ENCODE peak calls at places on chromosome 14, in nine cellular contexts. S, H, P, A, U, Z, R, L and W are unnamed samples. For H3K36me3, the result is how much of the 10 kb centered on the place peaks cover.

GRCh38 chr14:89294872-89295271 is 122.2 kb downstream of the FOXN3 start:
- DNase-seq in S (no peak), P (no peak), U (no peak), L (no peak), Z (no peak), R (no peak), A (no peak), H (no peak), W (no peak)

GRCh38 chr14:103542545-103543088 is 13.6 kb downstream of the TRMT61A start:
- DNase-seq in U (peak), S (no peak), L (no peak), H (peak), Z (peak), A (no peak), R (no peak), P (no peak), W (no peak)

GRCh38 chr14:97029800-97030199 is 232.6 kb downstream of the VRK1 start:
- DNase-seq in R (no peak), L (no peak), A (no peak), Z (no peak), P (no peak), S (no peak), U (no peak), H (no peak), W (no peak)

GRCh38 chr14:75156901-75157300 is 19.5 kb downstream of the TMED10 start:
- DNase-seq in L (no peak), Z (no peak), R (no peak), H (no peak), U (no peak), S (no peak), A (no peak), P (no peak), W (no peak)

GRCh38 chr14:69663322-69663686 is 51.9 kb downstream of the SUSD6 start:
- DNase-seq in H (no peak), R (no peak), Z (no peak), L (no peak), P (no peak), U (no peak), A (no peak), S (no peak), W (no peak)

GRCh38 chr14:85535916-85536834 is 6.2 kb downstream of the FLRT2 start:
- DNase-seq in A (no peak), Z (no peak), R (no peak), U (no peak), S (peak), H (no peak), P (peak), L (peak), W (no peak)

GRCh38 chr14:105491366-105492006 is 440 bp downstream of the TEDC1 start:
- DNase-seq in L (peak), Z (peak), S (peak), U (peak), R (peak), H (peak), P (peak), A (peak), W (no peak)

GRCh38 chr14:21405097-21405496 is 21.3 kb upstream of the SUPT16H start:
- DNase-seq in P (no peak), A (no peak), Z (no peak), R (no peak), U (no peak), L (peak), H (no peak), S (no peak), W (no peak)

GRCh38 chr14:100622708-100623485 is 35.7 kb upstream of the BEGAIN start:
- DNase-seq in P (no peak), H (no peak), R (no peak), U (no peak), A (no peak), Z (no peak), L (no peak), S (no peak), W (no peak)

GRCh38 chr14:42192659-42193425 is 586.2 kb downstream of the LRFN5 start:
- DNase-seq in S (peak), A (peak), U (no peak), P (no peak), R (no peak), Z (no peak), H (no peak), L (peak), W (peak)

GRCh38 chr14:81449576-81449975 is 49.5 kb upstream of the STON2 start:
- DNase-seq in P (no peak), H (no peak), U (no peak), Z (no peak), R (no peak), S (no peak), L (no peak), A (no peak), W (no peak)

GRCh38 chr14:24365600-24366374 is 2.2 kb upstream of the NFATC4 start:
- DNase-seq in U (peak), P (peak), R (peak), A (peak), S (peak), H (peak), Z (peak), L (peak), W (peak)

GRCh38 chr14:86799244-86799647 is 1193.7 kb downstream of the GALC start:
- DNase-seq in P (peak), L (no peak), H (no peak), Z (no peak), S (peak), U (no peak), A (no peak), R (no peak), W (peak)

GRCh38 chr14:72479471-72479931 is 414.4 kb downstream of the DPF3 start:
- DNase-seq in R (no peak), H (no peak), U (no peak), P (no peak), A (no peak), L (no peak), S (no peak), Z (no peak), W (no peak)

GRCh38 chr14:46574236-46574970 is 77.2 kb downstream of the RPL10L start:
- DNase-seq in U (no peak), L (peak), P (no peak), R (no peak), Z (no peak), S (no peak), A (no peak), H (no peak), W (no peak)

GRCh38 chr14:37864861-37865718 is 269.7 kb downstream of the TTC6 start:
- DNase-seq in S (peak), U (no peak), R (no peak), Z (no peak), P (no peak), A (no peak), L (no peak), H (no peak), W (peak)

GRCh38 chr14:48936352-48936751 is 649.8 kb downstream of the RPS29 start:
- DNase-seq in U (no peak), S (peak), L (peak), Z (no peak), P (no peak), R (no peak), A (no peak), H (no peak), W (peak)

GRCh38 chr14:35254736-35255135 is 37.4 kb upstream of the PSMA6 start:
- DNase-seq in Z (no peak), H (no peak), P (no peak), R (no peak), A (no peak), S (no peak), U (no peak), L (no peak), W (no peak)

GRCh38 chr14:90513151-90514014 is 116.6 kb downstream of the CALM1 start:
- DNase-seq in U (peak), R (no peak), H (no peak), A (no peak), Z (peak), P (peak), S (peak), L (no peak), W (no peak)

GRCh38 chr14:95524706-95525512 is 8.5 kb upstream of the SYNE3 start:
- DNase-seq in S (no peak), P (no peak), R (no peak), H (no peak), U (no peak), L (no peak), A (peak), Z (no peak), W (no peak)

GRCh38 chr14:100708349-100709217 is 18.1 kb upstream of the DLK1 start:
- DNase-seq in H (peak), U (peak), L (no peak), R (no peak), S (peak), P (peak), Z (peak), A (peak), W (no peak)

GRCh38 chr14:90168425-90169105 is 87.8 kb upstream of the PSMC1 start:
- DNase-seq in L (no peak), A (no peak), R (no peak), H (no peak), P (no peak), U (no peak), Z (no peak), S (no peak), W (no peak)

GRCh38 chr14:61611880-61612630 is 83.3 kb upstream of the HIF1A start:
- DNase-seq in Z (no peak), L (no peak), H (no peak), A (no peak), S (no peak), U (no peak), R (no peak), P (no peak), W (no peak)

GRCh38 chr14:32513571-32514009 is 184.5 kb downstream of the AKAP6 start:
- DNase-seq in P (no peak), U (no peak), H (no peak), S (peak), R (no peak), L (peak), A (no peak), Z (no peak), W (no peak)

GRCh38 chr14:89365071-89365801 is 51.8 kb downstream of the FOXN3 start:
- DNase-seq in A (no peak), S (peak), Z (no peak), L (no peak), P (peak), U (peak), H (no peak), R (peak), W (no peak)

GRCh38 chr14:61511558-61511924 is 183.8 kb upstream of the HIF1A start:
- DNase-seq in U (no peak), L (peak), S (no peak), Z (no peak), R (no peak), H (no peak), P (peak), A (no peak), W (no peak)

GRCh38 chr14:30180219-30180618 is 252.6 kb upstream of the PRKD1 start:
- DNase-seq in U (no peak), R (no peak), Z (no peak), A (no peak), H (no peak), P (no peak), L (no peak), S (peak), W (no peak)

GRCh38 chr14:77498120-77498979 is at the start of gene ISM2:
- DNase-seq in A (no peak), H (no peak), R (no peak), P (peak), U (no peak), S (peak), Z (no peak), L (peak), W (no peak)

DNA sequence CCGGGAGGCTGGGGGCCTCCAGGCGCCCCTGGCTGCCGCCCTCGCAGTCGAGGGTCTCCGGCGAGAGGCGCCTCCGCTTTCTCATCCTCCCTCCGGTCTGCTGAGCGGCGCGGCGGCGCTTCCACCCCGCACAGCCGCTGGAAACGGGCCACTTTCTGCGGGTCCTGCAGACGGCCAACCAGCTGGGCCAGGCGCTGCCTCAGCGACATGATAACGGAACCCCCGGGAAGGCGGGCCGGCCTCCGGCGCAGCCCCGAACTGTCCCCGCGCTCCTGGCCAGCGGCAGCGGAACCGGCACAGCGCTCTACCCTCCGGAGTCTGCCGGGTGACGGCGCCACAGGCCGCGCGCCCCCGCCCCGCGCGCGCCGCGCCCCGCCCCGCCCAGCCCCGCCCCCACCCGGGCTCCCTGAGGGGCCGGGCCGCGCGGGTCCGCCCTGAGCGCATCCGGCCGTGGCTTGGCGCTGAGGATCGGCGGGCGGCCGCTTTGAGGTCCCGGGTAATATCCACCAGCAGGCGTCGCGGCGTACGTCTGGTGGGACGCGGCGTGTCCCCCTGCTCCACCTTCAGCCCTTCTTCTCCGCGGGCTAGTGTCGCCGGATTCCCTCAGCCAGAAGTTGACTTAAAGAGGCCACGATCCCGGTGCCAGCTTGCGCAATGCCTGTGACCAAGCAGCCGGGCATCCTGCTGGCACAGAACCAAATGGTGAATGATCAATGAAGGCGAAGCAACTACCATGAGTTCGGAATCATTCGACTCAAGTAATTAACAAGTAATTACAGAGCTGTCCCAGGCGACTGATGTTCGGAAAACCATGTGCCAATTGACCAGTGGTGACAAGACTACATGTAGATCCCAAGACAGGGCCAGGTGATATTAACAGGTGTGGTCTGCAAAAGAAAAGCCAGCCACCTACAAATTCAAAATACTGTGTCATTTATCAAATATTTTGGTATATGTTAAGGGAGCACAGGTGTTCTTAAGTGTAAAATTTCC is at the start of gene SGPP1:
- DNase-seq in U (peak), R (peak), A (peak), H (peak), S (peak), P (peak), L (peak), Z (peak), W (no peak)
- TF ChIP-seq CTCF in U (peak), R (peak), A (peak), H (peak), S (peak), P (peak), L (peak), Z (peak), W (peak)

GRCh38 chr14:54457609-54457996 is 16.4 kb upstream of the CNIH1 start:
- DNase-seq in Z (no peak), A (no peak), H (no peak), R (no peak), U (no peak), P (no peak), L (peak), S (no peak), W (no peak)

GRCh38 chr14:54465654-54466053 is 23.1 kb downstream of the GMFB start:
- DNase-seq in Z (no peak), L (no peak), U (no peak), H (no peak), A (no peak), R (no peak), P (no peak), S (no peak), W (no peak)

GRCh38 chr14:54467280-54467679 is 21.5 kb downstream of the GMFB start:
- DNase-seq in H (no peak), A (no peak), U (no peak), L (no peak), Z (no peak), R (no peak), S (no peak), P (no peak), W (no peak)

GRCh38 chr14:54459106-54459505 is 17.9 kb upstream of the CNIH1 start:
- DNase-seq in Z (no peak), A (no peak), H (no peak), P (no peak), U (no peak), L (no peak), S (no peak), R (no peak), W (no peak)

GRCh38 chr14:54462048-54462447 is 20.9 kb upstream of the CNIH1 start:
- DNase-seq in R (no peak), S (no peak), H (no peak), U (no peak), A (no peak), L (peak), P (no peak), Z (no peak), W (no peak)
- H3K4me3 ChIP-seq in R (no peak), S (no peak), H (no peak), U (no peak), A (no peak), L (no peak), P (no peak), Z (no peak), W (no peak)

DNA sequence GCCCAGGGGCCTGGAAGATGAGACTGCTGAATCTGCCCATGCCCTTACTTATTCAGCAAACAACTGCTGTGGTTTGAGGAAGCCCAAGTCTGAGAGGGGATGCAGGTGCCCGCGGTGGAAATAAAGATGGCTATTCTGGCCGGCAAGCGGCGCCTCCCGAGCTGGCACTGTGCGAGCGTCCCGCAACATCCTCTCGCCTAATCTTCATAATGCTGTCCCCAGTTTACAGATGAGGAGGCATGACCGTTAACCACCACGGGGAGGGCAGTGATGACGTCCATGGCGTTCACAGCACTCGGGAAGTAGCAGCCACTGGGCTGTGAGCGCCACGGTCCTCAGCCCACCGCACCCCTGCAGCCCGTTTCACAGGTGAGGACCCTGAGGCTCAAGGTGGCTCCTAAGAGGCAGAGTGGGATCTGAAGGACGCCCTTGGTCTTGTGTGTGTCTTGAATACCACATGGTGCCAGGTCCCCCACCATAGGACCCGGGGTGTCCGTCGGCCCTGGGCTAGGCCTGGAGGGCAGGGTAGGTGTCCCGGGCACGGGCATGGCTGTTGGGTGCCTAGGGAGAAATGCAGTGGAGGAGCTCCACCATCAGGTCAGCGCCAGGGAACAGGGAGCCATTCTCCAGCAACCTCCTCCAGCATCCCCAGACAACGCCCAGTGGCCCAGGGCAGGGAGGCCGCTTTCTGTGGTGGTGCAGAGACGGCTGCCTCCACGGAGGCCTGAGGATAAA is 20.2 kb downstream of the CHGA start:
- DNase-seq in L (no peak), Z (no peak), S (no peak), R (no peak), P (no peak), A (no peak), H (peak), U (no peak), W (no peak)
- H3K36me3 ChIP-seq in L (under half), Z (under half), S (under half), R (under half), P (under half), A (under half), H (under half), U (under half), W (under half)

DNA sequence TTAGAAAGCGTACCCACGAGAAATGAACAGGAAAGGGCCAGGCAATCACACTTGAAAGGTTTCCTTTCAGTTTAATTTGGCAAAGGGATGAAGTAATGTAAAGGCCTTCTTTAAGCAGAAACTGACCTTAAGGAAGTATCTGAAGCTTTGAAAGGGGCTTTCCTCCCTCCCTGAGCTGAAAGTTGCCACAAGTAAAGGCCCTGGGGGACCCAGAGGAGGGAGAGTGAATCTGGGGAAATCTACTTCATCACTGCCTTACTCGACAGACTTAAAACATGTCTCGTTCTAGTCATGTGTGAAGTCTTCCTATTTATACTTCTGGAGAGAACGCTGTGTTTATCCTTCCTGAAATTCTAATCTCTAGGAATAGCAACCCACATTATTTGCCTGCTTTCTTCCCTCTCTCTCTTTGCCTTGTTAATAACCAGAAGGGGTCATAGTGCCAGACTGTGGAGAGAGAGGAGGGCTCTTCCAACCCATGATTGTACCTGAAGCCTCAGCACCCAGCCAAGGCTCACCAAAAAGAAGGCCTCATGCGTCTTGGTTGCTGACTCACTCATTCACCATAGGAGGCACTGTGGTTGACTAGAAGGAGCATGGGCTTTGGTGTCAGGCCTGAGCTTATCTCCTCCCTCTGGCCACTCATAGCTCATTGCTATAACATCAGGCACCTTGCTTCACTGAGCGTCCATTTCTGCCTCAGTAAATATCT is 10.2 kb upstream of the GPX2 start:
- DNase-seq in R (no peak), P (no peak), S (no peak), Z (no peak), A (no peak), U (no peak), L (no peak), H (no peak), W (no peak)
- TF ChIP-seq CTCF in R (no peak), P (no peak), S (peak), Z (no peak), A (peak), U (no peak), L (no peak), H (no peak), W (no peak)